ENCODE peak calls at places on chromosomes 16 and 17, in ten cellular contexts. D, U, Q, A, I, C, R, S, B and K are unnamed samples.

GRCh38 chr17:58756246-58757161 is 850 bp downstream of the PPM1E start:
- DNase-seq in B (no peak), R (no peak), U (peak; percentile 38), D (no peak), A (no peak), S (peak; percentile 55), C (no peak), I (no peak), Q (no peak), K (no peak)

GRCh38 chr16:51407199-51407598 is 256.1 kb upstream of the SALL1 start:
- DNase-seq in A (no peak), S (no peak), D (no peak), B (no peak), C (no peak), I (no peak), Q (no peak), U (no peak), R (no peak), K (no peak)

GRCh38 chr17:10295728-10296343 is 77.0 kb downstream of the MYH13 start:
- DNase-seq in R (peak; percentile 68), D (peak; percentile 56), B (no peak), C (no peak), Q (no peak), A (peak; percentile 59), S (no peak), I (no peak), U (peak; percentile 33), K (peak; percentile 37)

GRCh38 chr17:16037636-16038035 is 38.0 kb downstream of the TTC19 start:
- DNase-seq in C (no peak), S (no peak), I (no peak), Q (no peak), D (no peak), B (no peak), U (no peak), A (no peak), R (no peak), K (no peak)

GRCh38 chr17:57125866-57126265 is 40.8 kb downstream of the AKAP1 start:
- DNase-seq in D (no peak), Q (no peak), S (no peak), A (no peak), I (no peak), B (no peak), R (no peak), U (no peak), C (no peak), K (no peak)

GRCh38 chr16:68264128-68265077 is at the start of gene SLC7A6:
- DNase-seq in D (peak; percentile 64), S (peak; percentile 90), U (peak; percentile 84), R (peak; percentile 74), C (peak; percentile 96), Q (peak; percentile 86), B (no peak), A (peak; percentile 84), I (peak; percentile 87), K (peak; percentile 83)

GRCh38 chr16:77636615-77637014 is 85.7 kb upstream of the NUDT7 start:
- DNase-seq in B (no peak), I (no peak), D (no peak), U (no peak), R (no peak), S (no peak), C (no peak), A (no peak), Q (no peak), K (no peak)

GRCh38 chr16:54938351-54939346 is 8.0 kb downstream of the IRX5 start:
- DNase-seq in U (no peak), Q (no peak), B (no peak), A (no peak), C (peak; percentile 79), S (no peak), I (no peak), D (no peak), R (no peak), K (no peak)

GRCh38 chr17:83074696-83075223 is 4.6 kb upstream of the METRNL start:
- DNase-seq in A (no peak), R (no peak), U (no peak), C (no peak), Q (no peak), B (no peak), I (no peak), S (no peak), D (no peak), K (no peak)

GRCh38 chr17:36095992-36096391 is 6.0 kb upstream of the CCL3 start:
- DNase-seq in R (no peak), I (no peak), A (no peak), S (no peak), D (no peak), U (no peak), Q (no peak), C (no peak), B (no peak), K (no peak)

GRCh38 chr17:4043862-4044261 is 79.6 kb upstream of the ATP2A3 start:
- DNase-seq in A (no peak), S (no peak), Q (peak; percentile 79), I (no peak), R (no peak), U (no peak), D (no peak), C (no peak), B (no peak), K (no peak)

GRCh38 chr16:66894948-66895696 is 14.8 kb downstream of the PDP2 start:
- DNase-seq in A (peak; percentile 79), U (peak; percentile 63), Q (peak; percentile 31), C (peak; percentile 73), S (peak; percentile 81), B (no peak), R (peak; percentile 66), D (peak; percentile 81), I (peak; percentile 85), K (peak; percentile 63)

GRCh38 chr17:27502526-27503324 is 46.5 kb downstream of the KSR1 start:
- DNase-seq in B (no peak), C (no peak), Q (no peak), D (peak; percentile 89), R (no peak), A (no peak), S (no peak), U (no peak), I (no peak), K (peak; percentile 29)

GRCh38 chr17:5097101-5097834 is 14.4 kb downstream of the ZNF232 start:
- DNase-seq in D (no peak), A (peak; percentile 60), C (peak; percentile 88), S (peak; percentile 51), U (no peak), B (no peak), I (no peak), R (peak; percentile 44), Q (peak; percentile 27), K (peak; percentile 67)

DNA sequence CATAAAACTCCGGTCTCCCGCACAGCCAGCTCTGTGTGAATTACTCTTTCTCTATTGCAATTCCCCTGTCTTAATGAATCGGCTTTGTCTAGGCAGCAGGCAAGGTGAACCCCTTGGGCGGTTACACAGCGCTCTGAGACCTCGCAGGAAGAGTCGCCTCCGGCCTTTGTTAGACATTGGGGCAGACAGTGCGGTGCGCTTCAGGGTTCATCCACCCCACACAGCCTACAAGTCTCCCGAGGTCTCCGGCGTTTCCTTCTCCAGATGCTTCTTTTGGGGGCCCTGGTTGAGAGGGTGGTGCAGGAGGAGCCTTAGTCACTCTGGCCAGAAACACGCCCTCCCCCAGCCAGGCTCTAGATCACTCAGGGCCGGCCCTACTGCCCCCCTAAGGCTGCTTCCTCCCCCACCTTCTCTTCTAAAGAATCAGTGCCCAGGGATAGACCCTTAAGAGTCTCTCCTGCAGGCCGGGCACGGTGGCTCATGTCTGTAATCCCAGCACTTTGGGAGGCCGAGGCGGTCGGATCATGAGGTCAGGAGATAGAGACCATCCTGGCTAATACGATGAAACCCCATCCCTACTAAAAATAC is 1.7 kb upstream of the MSRB1 start:
- DNase-seq in U (no peak), A (no peak), I (no peak), D (no peak), C (no peak), R (no peak), B (no peak), S (no peak), Q (no peak), K (no peak)
- H3K4me1 ChIP-seq in U (peaks cover 18% of the 10 kb centered on the region), A (no peaks in the 10 kb centered on the region), I (peaks cover 11% of the 10 kb centered on the region), D (peaks cover 7% of the 10 kb centered on the region), C (peaks cover 6% of the 10 kb centered on the region), R (peaks cover 5% of the 10 kb centered on the region), B (peaks cover 21% of the 10 kb centered on the region), S (peaks cover 5% of the 10 kb centered on the region), Q (peaks cover 16% of the 10 kb centered on the region), K (peaks cover 44% of the 10 kb centered on the region)

GRCh38 chr17:28881533-28882056 is 15.9 kb downstream of the FLOT2 start:
- DNase-seq in S (no peak), C (no peak), B (no peak), R (no peak), A (no peak), D (no peak), I (no peak), U (no peak), Q (no peak), K (no peak)
- H3K9me3 ChIP-seq in S (no peaks in the 10 kb centered on the region), C (no peaks in the 10 kb centered on the region), B (no peaks in the 10 kb centered on the region), R (no peaks in the 10 kb centered on the region), A (no peaks in the 10 kb centered on the region), D (no peaks in the 10 kb centered on the region), I (no peaks in the 10 kb centered on the region), U (no peaks in the 10 kb centered on the region), Q (no peaks in the 10 kb centered on the region), K (no peaks in the 10 kb centered on the region)

GRCh38 chr16:89547860-89548259 is 12.6 kb upstream of the RPL13 start:
- DNase-seq in S (no peak), Q (no peak), B (no peak), C (no peak), R (no peak), U (no peak), I (no peak), A (no peak), D (no peak), K (no peak)

GRCh38 chr16:89545831-89546574 is 14.5 kb upstream of the RPL13 start:
- DNase-seq in U (no peak), I (no peak), B (no peak), D (no peak), A (no peak), C (no peak), S (no peak), Q (no peak), R (no peak), K (no peak)

GRCh38 chr16:89547291-89547690 is 13.2 kb upstream of the RPL13 start:
- DNase-seq in I (no peak), B (no peak), A (no peak), R (no peak), Q (no peak), S (no peak), C (no peak), U (no peak), D (no peak), K (no peak)

GRCh38 chr16:89545044-89545830 is 15.2 kb upstream of the RPL13 start:
- DNase-seq in B (no peak), R (no peak), D (no peak), Q (no peak), A (no peak), C (no peak), I (no peak), S (no peak), U (no peak), K (no peak)

GRCh38 chr16:89546781-89547180 is 13.7 kb upstream of the RPL13 start:
- DNase-seq in U (no peak), B (no peak), R (no peak), A (no peak), C (no peak), S (no peak), I (no peak), Q (no peak), D (no peak), K (no peak)
- H3K4me1 ChIP-seq in U (peaks cover 4% of the 10 kb centered on the region), B (no peaks in the 10 kb centered on the region), R (no peaks in the 10 kb centered on the region), A (no peaks in the 10 kb centered on the region), C (no peaks in the 10 kb centered on the region), S (no peaks in the 10 kb centered on the region), I (no peaks in the 10 kb centered on the region), Q (peaks cover 17% of the 10 kb centered on the region), D (no peaks in the 10 kb centered on the region), K (peaks cover 4% of the 10 kb centered on the region)

GRCh38 chr17:42387221-42387657 is 1.0 kb downstream of the STAT3 start:
- DNase-seq in B (no peak), Q (peak; percentile 22), C (no peak), R (peak; percentile 14), I (peak; percentile 59), D (peak; percentile 89), U (no peak), S (no peak), A (no peak), K (no peak)
- H3K9me3 ChIP-seq in B (no peaks in the 10 kb centered on the region), Q (no peaks in the 10 kb centered on the region), C (no peaks in the 10 kb centered on the region), R (no peaks in the 10 kb centered on the region), I (no peaks in the 10 kb centered on the region), D (no peaks in the 10 kb centered on the region), U (no peaks in the 10 kb centered on the region), S (no peaks in the 10 kb centered on the region), A (no peaks in the 10 kb centered on the region), K (no peaks in the 10 kb centered on the region)